ENCODE peak calls at places on chromosome 13, in five cellular contexts. One of them, this sample, is unnamed.

GRCh38 chr13:95301135-95301946 is at the start of gene ABCC4:
- DNase-seq in A549: peak
- DNase-seq in sigmoid colon: peak
- DNase-seq in GM06990: peak
- DNase-seq in GM10248: peak
- DNase-seq in this sample: peak

GRCh38 chr13:44790289-44790688 is 199.0 kb downstream of the NUFIP1 start:
- DNase-seq in GM10248: no peak
- DNase-seq in sigmoid colon: no peak
- DNase-seq in A549: no peak
- DNase-seq in GM06990: no peak
- DNase-seq in this sample: no peak

GRCh38 chr13:50403311-50403710 is 388.1 kb downstream of the KCNRG start:
- DNase-seq in sigmoid colon: no peak
- DNase-seq in A549: no peak
- DNase-seq in GM06990: no peak
- DNase-seq in GM10248: no peak
- DNase-seq in this sample: no peak

GRCh38 chr13:83618966-83619365 is 263.3 kb downstream of the SLITRK1 start:
- DNase-seq in GM06990: no peak
- DNase-seq in A549: no peak
- DNase-seq in sigmoid colon: no peak
- DNase-seq in GM10248: no peak
- DNase-seq in this sample: no peak

GRCh38 chr13:30615851-30616311 is 1.8 kb upstream of the USPL1 start:
- DNase-seq in sigmoid colon: no peak
- DNase-seq in GM10248: no peak
- DNase-seq in A549: no peak
- DNase-seq in GM06990: no peak
- DNase-seq in this sample: no peak

GRCh38 chr13:64332048-64332447 is 2898.1 kb downstream of the PCDH9 start:
- DNase-seq in GM06990: no peak
- DNase-seq in sigmoid colon: no peak
- DNase-seq in GM10248: no peak
- DNase-seq in A549: no peak
- DNase-seq in this sample: no peak

GRCh38 chr13:83057119-83057518 is 825.2 kb downstream of the SLITRK1 start:
- DNase-seq in GM10248: no peak
- DNase-seq in sigmoid colon: no peak
- DNase-seq in A549: no peak
- DNase-seq in GM06990: no peak
- DNase-seq in this sample: no peak

GRCh38 chr13:48769107-48769704 is 115.5 kb downstream of the CYSLTR2 start:
- DNase-seq in sigmoid colon: peak
- DNase-seq in A549: peak
- DNase-seq in GM10248: peak
- DNase-seq in GM06990: peak
- DNase-seq in this sample: peak

GRCh38 chr13:44764334-44764733 is 188.2 kb upstream of the TSC22D1 start:
- DNase-seq in A549: no peak
- DNase-seq in GM06990: peak
- DNase-seq in GM10248: no peak
- DNase-seq in sigmoid colon: no peak
- DNase-seq in this sample: no peak

GRCh38 chr13:36992362-36992761 is 6.8 kb downstream of the ALG5 start:
- DNase-seq in GM10248: no peak
- DNase-seq in A549: no peak
- DNase-seq in GM06990: no peak
- DNase-seq in sigmoid colon: no peak
- DNase-seq in this sample: no peak

GRCh38 chr13:40480012-40480914 is 186.2 kb downstream of the FOXO1 start:
- DNase-seq in GM10248: no peak
- DNase-seq in sigmoid colon: no peak
- DNase-seq in A549: no peak
- DNase-seq in GM06990: no peak
- DNase-seq in this sample: no peak

GRCh38 chr13:19763618-19764017 is 19.1 kb downstream of the PSPC1 start:
- DNase-seq in GM10248: no peak
- DNase-seq in A549: no peak
- DNase-seq in GM06990: no peak
- DNase-seq in sigmoid colon: peak
- DNase-seq in this sample: no peak

GRCh38 chr13:71871180-71871754 is 4.3 kb upstream of the DACH1 start:
- DNase-seq in sigmoid colon: no peak
- DNase-seq in GM10248: no peak
- DNase-seq in A549: no peak
- DNase-seq in GM06990: no peak
- DNase-seq in this sample: no peak

GRCh38 chr13:71871844-71872243 is 4.8 kb upstream of the DACH1 start:
- DNase-seq in A549: no peak
- DNase-seq in sigmoid colon: no peak
- DNase-seq in GM10248: no peak
- DNase-seq in GM06990: no peak
- DNase-seq in this sample: no peak

GRCh38 chr13:71867101-71867814 is at the start of gene DACH1:
- DNase-seq in GM06990: no peak
- DNase-seq in GM10248: peak
- DNase-seq in A549: no peak
- DNase-seq in sigmoid colon: no peak
- DNase-seq in this sample: no peak

GRCh38 chr13:71870036-71870435 is 3.0 kb upstream of the DACH1 start:
- DNase-seq in GM06990: no peak
- DNase-seq in GM10248: no peak
- DNase-seq in sigmoid colon: no peak
- DNase-seq in A549: no peak
- DNase-seq in this sample: no peak

DNA sequence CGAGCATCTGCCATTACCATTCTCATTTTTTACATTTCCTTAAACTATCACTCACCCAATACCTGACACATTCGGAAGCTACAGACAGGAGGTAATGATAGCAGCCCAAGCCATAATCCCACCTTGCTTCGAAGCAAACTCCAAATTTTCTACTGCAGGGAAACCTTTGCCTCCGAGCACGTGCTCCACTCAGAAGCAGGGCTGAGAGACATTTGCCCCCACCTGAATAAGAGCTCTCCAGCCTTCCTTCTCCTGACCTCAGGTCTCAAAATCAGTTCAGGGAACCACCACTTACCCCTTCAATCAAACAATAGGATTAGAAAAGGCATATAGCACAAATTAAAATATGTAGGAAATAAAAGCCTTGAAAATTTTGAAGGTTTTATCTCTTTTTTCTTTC is 2.3 kb upstream of the DACH1 start:
- DNase-seq in GM06990: no peak
- DNase-seq in A549: no peak
- DNase-seq in sigmoid colon: no peak
- DNase-seq in GM10248: no peak
- DNase-seq in this sample: no peak
- TF ChIP-seq CTCF in GM06990: no peak
- TF ChIP-seq CTCF in A549: no peak
- TF ChIP-seq CTCF in sigmoid colon: no peak
- TF ChIP-seq CTCF in GM10248: no peak
- TF ChIP-seq CTCF in this sample: no peak

GRCh38 chr13:39407138-39407537 is 195.9 kb downstream of the LHFPL6 start:
- DNase-seq in GM10248: no peak
- DNase-seq in A549: no peak
- DNase-seq in sigmoid colon: no peak
- DNase-seq in GM06990: no peak
- DNase-seq in this sample: no peak
- TF ChIP-seq CTCF in GM10248: no peak
- TF ChIP-seq CTCF in A549: no peak
- TF ChIP-seq CTCF in sigmoid colon: no peak
- TF ChIP-seq CTCF in GM06990: no peak
- TF ChIP-seq CTCF in this sample: no peak

GRCh38 chr13:91185294-91185863 is 162.1 kb upstream of the MIR17HG start:
- DNase-seq in GM06990: no peak
- DNase-seq in A549: no peak
- DNase-seq in sigmoid colon: no peak
- DNase-seq in GM10248: no peak
- DNase-seq in this sample: no peak
- TF ChIP-seq CTCF in GM06990: no peak
- TF ChIP-seq CTCF in A549: peak
- TF ChIP-seq CTCF in sigmoid colon: no peak
- TF ChIP-seq CTCF in GM10248: no peak
- TF ChIP-seq CTCF in this sample: no peak

DNA sequence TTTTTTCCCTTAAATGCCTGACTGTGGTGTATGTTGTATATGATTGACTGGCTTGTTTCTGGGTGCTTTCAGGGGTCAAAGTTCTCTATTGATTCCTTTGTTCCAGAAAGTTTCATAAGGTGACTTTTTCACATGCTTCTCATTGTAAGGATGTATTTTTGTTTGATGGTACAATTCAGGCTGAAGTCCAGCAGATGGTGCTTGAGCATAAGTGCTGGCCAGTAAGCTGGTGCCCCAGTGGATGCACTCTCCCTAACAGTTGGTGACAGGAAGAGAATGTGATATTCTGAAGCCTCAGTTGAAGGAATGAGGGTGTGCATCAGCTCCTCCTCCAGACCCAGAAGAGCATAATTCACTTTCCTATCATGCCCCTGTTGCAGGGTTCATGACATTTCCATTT is 1941.6 kb upstream of the PRR20A start:
- DNase-seq in sigmoid colon: no peak
- DNase-seq in GM06990: no peak
- DNase-seq in A549: no peak
- DNase-seq in GM10248: no peak
- DNase-seq in this sample: no peak
- TF ChIP-seq CTCF in sigmoid colon: no peak
- TF ChIP-seq CTCF in GM06990: no peak
- TF ChIP-seq CTCF in A549: no peak
- TF ChIP-seq CTCF in GM10248: no peak
- TF ChIP-seq CTCF in this sample: no peak

GRCh38 chr13:27283906-27284523 is 13.4 kb downstream of the RASL11A start:
- DNase-seq in sigmoid colon: no peak
- DNase-seq in GM10248: no peak
- DNase-seq in GM06990: no peak
- DNase-seq in A549: peak
- DNase-seq in this sample: no peak
- TF ChIP-seq CTCF in sigmoid colon: no peak
- TF ChIP-seq CTCF in GM10248: peak
- TF ChIP-seq CTCF in GM06990: peak
- TF ChIP-seq CTCF in A549: peak
- TF ChIP-seq CTCF in this sample: no peak

DNA sequence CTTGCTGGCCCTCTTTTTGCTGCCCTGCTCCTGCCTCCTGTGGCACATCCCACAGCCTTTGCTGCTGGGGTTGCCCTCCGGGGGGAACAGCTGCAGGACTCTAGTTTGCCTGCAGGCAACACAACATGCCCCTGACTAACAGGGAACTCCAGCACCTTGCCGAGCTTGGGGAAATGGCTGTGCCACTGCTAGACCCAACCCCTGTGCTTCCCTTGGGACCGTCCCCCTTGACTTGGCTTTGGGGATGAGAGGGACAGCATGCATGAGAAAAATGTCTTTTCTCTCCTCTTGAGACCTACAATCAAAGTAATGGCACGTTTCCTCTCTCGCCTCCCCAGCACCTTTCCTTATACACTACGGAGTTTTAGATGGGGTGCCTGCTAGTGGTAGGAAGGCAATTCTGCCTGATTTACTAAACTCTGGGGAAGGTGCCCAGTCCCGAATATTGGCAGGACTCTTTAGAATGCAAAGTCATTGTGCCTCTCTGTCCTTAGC is 12.4 kb upstream of the VWA8 start:
- DNase-seq in A549: no peak
- DNase-seq in GM10248: no peak
- DNase-seq in sigmoid colon: no peak
- DNase-seq in GM06990: no peak
- DNase-seq in this sample: no peak
- TF ChIP-seq CTCF in A549: no peak
- TF ChIP-seq CTCF in GM10248: no peak
- TF ChIP-seq CTCF in sigmoid colon: no peak
- TF ChIP-seq CTCF in GM06990: no peak
- TF ChIP-seq CTCF in this sample: no peak

DNA sequence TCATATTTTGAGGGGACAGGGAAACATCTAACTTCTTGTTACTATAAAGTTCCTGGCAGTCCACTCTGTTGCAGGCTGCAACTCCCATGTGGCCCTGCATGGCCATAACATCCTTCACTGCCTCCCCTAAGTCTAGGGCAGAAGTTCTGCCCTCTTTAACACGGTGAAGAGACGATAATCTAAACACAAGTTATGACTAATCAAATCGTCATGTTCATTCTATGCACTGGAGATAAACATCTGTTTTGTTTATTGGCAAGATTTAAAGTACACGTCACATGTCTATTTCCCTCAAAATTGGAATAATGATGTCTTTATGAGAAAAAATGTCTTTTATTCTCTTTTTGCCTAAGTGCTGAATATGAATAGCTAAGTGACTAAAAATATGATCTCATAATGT is 1629.4 kb downstream of the PCDH9 start:
- DNase-seq in sigmoid colon: no peak
- DNase-seq in A549: no peak
- DNase-seq in GM10248: no peak
- DNase-seq in GM06990: no peak
- DNase-seq in this sample: no peak
- TF ChIP-seq CTCF in sigmoid colon: no peak
- TF ChIP-seq CTCF in A549: no peak
- TF ChIP-seq CTCF in GM10248: no peak
- TF ChIP-seq CTCF in GM06990: no peak
- TF ChIP-seq CTCF in this sample: no peak

DNA sequence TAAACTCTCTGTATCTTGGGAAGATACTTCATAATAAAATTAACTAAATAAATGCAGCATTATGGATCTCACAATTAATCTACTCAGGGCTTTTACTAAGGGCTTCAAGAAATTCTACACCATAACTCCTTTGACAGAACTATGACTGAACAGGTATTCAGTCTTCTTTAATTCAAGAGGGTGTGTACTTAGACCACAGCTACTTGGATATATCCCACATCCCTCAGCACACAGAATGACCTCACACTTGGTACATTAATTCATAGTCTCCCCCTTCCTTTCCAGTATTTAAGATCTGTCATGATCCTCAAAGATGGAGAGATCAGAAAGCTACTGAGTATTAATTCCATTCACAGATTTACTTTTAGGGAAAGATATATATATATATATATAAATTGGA is 11.6 kb downstream of the DIAPH3 start:
- DNase-seq in GM10248: no peak
- DNase-seq in A549: no peak
- DNase-seq in sigmoid colon: no peak
- DNase-seq in GM06990: no peak
- DNase-seq in this sample: no peak
- TF ChIP-seq CTCF in GM10248: no peak
- TF ChIP-seq CTCF in A549: no peak
- TF ChIP-seq CTCF in sigmoid colon: no peak
- TF ChIP-seq CTCF in GM06990: no peak
- TF ChIP-seq CTCF in this sample: no peak

This sample was measured in activated B cell treated with CpG ODN at 0.5 μM for 24 hours.